ENCODE peak calls at places on chromosomes 6 and 20, in five cellular contexts. A is A549, D is adrenal gland, U is ovary, F is testis. J is an unnamed sample. For H3K4me1, the result is how much of the 10 kb centered on the place peaks cover.

GRCh38 chr20:45275327-45275726 is 21.0 kb upstream of the SLPI start:
- DNase-seq in A (no peak), D (peak), U (no peak), F (no peak), J (no peak)

GRCh38 chr6:123715243-123715863 is 78.6 kb upstream of the TRDN start:
- DNase-seq in A (peak), D (peak), U (no peak), F (peak), J (no peak)

GRCh38 chr6:162856885-162857284 is 129.1 kb downstream of the PACRG start:
- DNase-seq in A (peak), D (peak), U (no peak), F (peak), J (peak)

GRCh38 chr6:36694616-36695015 is 3.0 kb upstream of the RAB44 start:
- DNase-seq in A (no peak), D (no peak), U (no peak), F (no peak), J (peak)

GRCh38 chr6:155313602-155314091 is 637 bp downstream of the TFB1M start:
- DNase-seq in A (peak), D (peak), U (no peak), F (no peak), J (no peak)

GRCh38 chr6:150327117-150327774 is 41.6 kb upstream of the IYD start:
- DNase-seq in A (no peak), D (no peak), U (no peak), F (no peak), J (no peak)

GRCh38 chr6:89610149-89610642 is 28.4 kb downstream of the LYRM2 start:
- DNase-seq in A (peak), D (peak), U (peak), F (peak), J (peak)

GRCh38 chr6:23414922-23415321 is 711.1 kb upstream of the NRSN1 start:
- DNase-seq in A (no peak), D (no peak), U (no peak), F (no peak), J (no peak)

GRCh38 chr6:111653434-111653833 is 47.8 kb upstream of the TRAF3IP2 start:
- DNase-seq in A (no peak), D (no peak), U (no peak), F (no peak), J (no peak)

GRCh38 chr20:32535953-32536823 is 48.9 kb downstream of the NOL4L start:
- DNase-seq in A (peak), D (no peak), U (no peak), F (peak), J (peak)

GRCh38 chr6:39555136-39555535 is 170.1 kb downstream of the KIF6 start:
- DNase-seq in A (no peak), D (no peak), U (no peak), F (no peak), J (no peak)

GRCh38 chr6:50716887-50717509 is 3.7 kb downstream of the TFAP2D start:
- DNase-seq in A (no peak), D (no peak), U (no peak), F (no peak), J (no peak)
- H3K4me1 ChIP-seq in A (under half), D (under half), U (under half), F (under half), J (under half)

DNA sequence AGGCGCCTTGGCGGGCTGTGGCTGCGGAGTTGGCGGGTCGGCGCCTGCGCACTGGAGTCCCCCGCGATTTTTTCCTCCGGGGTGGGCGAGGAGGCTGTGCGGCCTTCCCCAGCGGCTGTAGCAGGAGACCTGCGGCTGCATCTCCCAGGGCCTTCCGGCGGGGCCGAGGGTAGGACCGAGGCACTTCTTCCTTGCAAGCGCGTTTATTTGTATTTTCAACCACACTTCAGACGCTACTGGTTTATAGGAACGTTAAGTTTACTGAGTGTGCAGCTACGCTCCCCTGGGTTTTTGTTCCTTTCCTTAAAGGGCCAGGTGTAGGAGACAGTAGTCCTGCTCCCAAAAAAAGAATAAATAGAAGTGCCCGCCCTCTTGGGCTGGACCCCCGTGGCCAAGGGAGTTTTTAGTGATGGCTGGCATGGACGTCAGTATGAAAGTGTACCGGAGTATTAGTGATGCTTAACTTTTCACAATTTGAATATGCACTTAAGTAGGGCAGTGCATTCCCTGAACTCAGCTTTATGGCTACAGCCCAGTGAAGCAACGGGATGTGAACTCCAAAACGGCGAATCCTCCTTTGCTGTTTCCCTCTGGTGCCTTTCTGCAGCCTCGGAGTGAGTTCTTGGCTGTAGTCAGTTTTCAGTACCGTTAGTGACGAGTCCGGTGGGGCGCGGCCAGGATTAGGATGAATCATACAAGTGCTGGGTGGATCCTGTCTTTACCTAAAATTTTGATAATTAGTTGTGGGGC is 971 bp upstream of the FBXO5 start:
- DNase-seq in A (peak), D (peak), U (peak), F (peak), J (peak)
- TF ChIP-seq POLR2A in A (peak), D (peak), U (peak), F (no peak), J (peak)

GRCh38 chr20:5844063-5844681 is 94.0 kb downstream of the SHLD1 start:
- DNase-seq in A (peak), D (peak), U (no peak), F (no peak), J (no peak)

GRCh38 chr20:5843054-5843731 is 93.0 kb downstream of the SHLD1 start:
- DNase-seq in A (no peak), D (no peak), U (no peak), F (no peak), J (no peak)

GRCh38 chr20:5845686-5846651 is 95.8 kb downstream of the SHLD1 start:
- DNase-seq in A (peak), D (no peak), U (no peak), F (no peak), J (no peak)

DNA sequence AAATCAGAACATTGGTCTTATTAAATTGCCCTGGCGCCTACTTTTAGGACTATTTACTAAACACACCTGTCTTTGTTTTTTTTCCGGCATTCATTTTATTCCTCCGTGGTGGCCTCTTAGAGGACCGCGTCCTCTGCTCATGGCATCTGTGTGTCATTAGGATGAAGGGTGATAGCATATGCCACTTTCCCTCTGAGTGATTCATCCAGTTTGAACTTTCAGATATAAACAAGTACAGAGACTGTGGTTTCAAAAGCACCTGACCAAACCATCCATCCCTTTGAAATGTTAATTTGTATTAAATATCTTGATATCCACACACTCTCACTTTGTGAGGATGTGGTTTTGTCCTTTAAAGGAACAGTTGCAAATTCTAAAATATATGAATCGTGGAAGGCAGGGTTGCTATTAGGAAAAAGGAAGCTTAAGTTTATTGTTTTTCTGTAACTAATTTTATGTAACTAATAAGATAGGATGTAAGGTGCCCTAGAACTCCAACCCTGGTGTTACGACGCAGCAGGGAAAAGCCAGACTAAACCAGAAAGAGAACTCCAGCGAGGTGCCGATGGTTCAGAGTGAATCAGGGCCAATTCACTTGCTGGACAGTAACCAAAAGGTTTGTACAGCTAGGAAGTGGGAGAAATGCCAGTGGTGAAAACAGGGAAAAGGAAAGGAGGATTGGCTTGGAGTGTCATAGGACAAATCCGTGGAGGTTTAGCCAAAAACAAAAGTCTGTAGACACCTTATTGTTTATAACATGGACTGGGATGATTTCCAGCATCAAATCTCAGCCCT is 98.7 kb downstream of the SHLD1 start:
- DNase-seq in A (no peak), D (peak), U (peak), F (no peak), J (no peak)
- H3K4me1 ChIP-seq in A (under half), D (under half), U (under half), F (under half), J (under half)

GRCh38 chr6:25138697-25139051 is 140.5 kb upstream of the CARMIL1 start:
- DNase-seq in A (no peak), D (no peak), U (no peak), F (no peak), J (no peak)

GRCh38 chr6:25137497-25137896 is 141.7 kb upstream of the CARMIL1 start:
- DNase-seq in A (no peak), D (no peak), U (no peak), F (no peak), J (no peak)

GRCh38 chr6:25136879-25137278 is 142.3 kb upstream of the CARMIL1 start:
- DNase-seq in A (no peak), D (peak), U (peak), F (peak), J (peak)

GRCh38 chr6:25142506-25142905 is 136.7 kb upstream of the CARMIL1 start:
- DNase-seq in A (no peak), D (no peak), U (no peak), F (no peak), J (peak)

DNA sequence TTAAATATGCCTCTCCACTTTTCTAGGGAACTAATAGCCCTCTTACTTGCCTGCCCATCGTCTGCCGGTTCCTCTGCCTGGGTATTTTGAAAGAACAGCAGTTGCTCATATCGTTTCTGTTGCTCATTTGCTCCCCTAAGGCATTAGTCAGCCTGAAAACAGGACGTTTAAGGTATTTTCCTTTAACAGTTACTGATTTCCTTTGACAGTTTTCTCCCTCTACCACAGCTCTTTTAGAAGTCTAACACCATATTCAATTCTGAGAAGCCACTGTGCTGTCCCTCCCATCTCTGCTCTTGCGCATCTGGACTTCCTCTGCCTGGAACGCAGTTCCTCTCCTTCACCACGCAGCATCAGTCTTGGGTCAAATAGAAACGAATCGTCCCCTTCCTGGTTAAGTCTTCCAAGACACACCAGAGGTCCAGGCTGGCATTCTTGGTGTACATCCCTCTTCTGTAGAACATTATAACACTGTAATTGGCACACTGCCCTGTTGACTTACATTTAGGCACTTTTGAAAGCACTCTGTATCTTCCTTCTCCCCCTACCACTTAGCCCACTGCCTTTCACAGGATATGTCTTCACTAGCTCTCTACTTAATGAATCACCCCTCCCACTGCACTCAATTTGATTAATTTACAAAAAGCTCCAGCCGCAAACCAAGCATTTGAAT is 141.0 kb upstream of the CARMIL1 start:
- DNase-seq in A (peak), D (peak), U (peak), F (peak), J (peak)
- TF ChIP-seq POLR2A in A (no peak), D (peak), U (peak), F (no peak), J (no peak)

GRCh38 chr6:108582618-108583017 is 21.9 kb downstream of the FOXO3 start:
- DNase-seq in A (no peak), D (no peak), U (no peak), F (no peak), J (no peak)

GRCh38 chr6:108588586-108588985 is 27.9 kb downstream of the FOXO3 start:
- DNase-seq in A (no peak), D (no peak), U (no peak), F (no peak), J (no peak)

GRCh38 chr6:108587258-108588059 is 26.7 kb downstream of the FOXO3 start:
- DNase-seq in A (peak), D (peak), U (no peak), F (no peak), J (no peak)

GRCh38 chr6:108584323-108584722 is 23.6 kb downstream of the FOXO3 start:
- DNase-seq in A (no peak), D (no peak), U (no peak), F (no peak), J (no peak)

DNA sequence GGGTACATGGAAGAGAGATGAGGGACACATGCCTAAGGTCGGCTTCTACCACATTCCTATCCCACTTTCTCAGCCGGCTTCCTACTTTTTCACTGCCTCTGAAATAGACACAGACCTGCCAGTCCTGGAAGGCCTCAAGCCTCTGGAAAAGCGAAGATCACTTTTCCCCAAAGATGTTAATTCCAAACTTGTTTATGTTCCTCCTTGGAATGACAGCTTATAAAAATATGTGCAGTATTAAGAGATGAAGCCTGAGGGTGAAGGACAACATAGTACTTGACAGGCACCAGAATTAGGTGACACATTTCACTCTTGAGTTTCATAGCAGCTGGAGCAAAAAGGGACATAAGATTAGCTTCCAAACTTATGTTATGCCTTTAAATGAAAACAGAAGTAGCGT is 25.2 kb downstream of the FOXO3 start:
- DNase-seq in A (no peak), D (no peak), U (no peak), F (no peak), J (no peak)
- H3K4me1 ChIP-seq in A (under half), D (under half), U (half or more), F (half or more), J (half or more)

GRCh38 chr6:27864906-27865883 is 47.0 kb downstream of the OR2B2 start:
- DNase-seq in A (peak), D (peak), U (peak), F (peak), J (peak)
- TF ChIP-seq POLR2A in A (peak), D (peak), U (peak), F (no peak), J (no peak)

J was measured in thyroid gland.